ENCODE peak calls at places on chromosomes 1 and 21, in six cellular contexts. S is Calu3, I is fibroblast of the conjunctiva, U is H9, G is anterior cingulate cortex, V is ureter. H is an unnamed sample.

GRCh38 chr21:42939581-42940413 is 14.4 kb upstream of the ERVH48-1 start:
- DNase-seq in S (peak; percentile 39), I (peak; percentile 97), U (no peak), G (peak; percentile 66), V (peak; percentile 88), H (peak; percentile 4)

GRCh38 chr1:204493882-204494280 is 724 bp downstream of the PIK3C2B start:
- DNase-seq in S (peak; percentile 89), I (no peak), U (no peak), G (peak; percentile 66), V (peak; percentile 92), H (no peak)

GRCh38 chr1:15568387-15569073 is 16.3 kb downstream of the AGMAT start:
- DNase-seq in S (no peak), I (no peak), U (no peak), G (no peak), V (no peak), H (no peak)

GRCh38 chr1:58814251-58815068 is 30.6 kb upstream of the JUN start:
- DNase-seq in S (peak; percentile 83), I (no peak), U (peak; percentile 74), G (no peak), V (peak; percentile 79), H (peak; percentile 64)

GRCh38 chr1:54229281-54229891 is 29.4 kb downstream of the MRPL37 start:
- DNase-seq in S (peak; percentile 30), I (no peak), U (no peak), G (no peak), V (no peak), H (no peak)

GRCh38 chr21:25385912-25386474 is 221.3 kb downstream of the MRPL39 start:
- DNase-seq in S (peak; percentile 19), I (peak; percentile 73), U (peak; percentile 46), G (no peak), V (no peak), H (peak; percentile 49)

GRCh38 chr1:4964634-4965345 is 310.4 kb downstream of the AJAP1 start:
- DNase-seq in S (no peak), I (no peak), U (no peak), G (no peak), V (no peak), H (no peak)

GRCh38 chr1:87513270-87513669 is 184.6 kb downstream of the LMO4 start:
- DNase-seq in S (no peak), I (no peak), U (no peak), G (no peak), V (no peak), H (no peak)

GRCh38 chr1:2276803-2277580 is 48.9 kb downstream of the SKI start:
- DNase-seq in S (no peak), I (no peak), U (no peak), G (no peak), V (no peak), H (no peak)

GRCh38 chr1:224223819-224224714 is 41.0 kb downstream of the DEGS1 start:
- DNase-seq in S (no peak), I (peak; percentile 72), U (no peak), G (no peak), V (no peak), H (no peak)

GRCh38 chr1:12147116-12147753 is 19.6 kb upstream of the TNFRSF1B start:
- DNase-seq in S (no peak), I (no peak), U (no peak), G (no peak), V (no peak), H (no peak)

GRCh38 chr1:180424848-180425457 is 77.4 kb downstream of the ACBD6 start:
- DNase-seq in S (no peak), I (no peak), U (no peak), G (no peak), V (no peak), H (no peak)

GRCh38 chr1:230752407-230752806 is 5.2 kb downstream of the CAPN9 start:
- DNase-seq in S (no peak), I (no peak), U (peak; percentile 70), G (peak; percentile 86), V (peak; percentile 87), H (peak; percentile 54)

GRCh38 chr1:116139592-116140134 is 28.5 kb downstream of the MAB21L3 start:
- DNase-seq in S (no peak), I (no peak), U (no peak), G (no peak), V (no peak), H (no peak)

GRCh38 chr1:54743416-54743815 is 20.9 kb downstream of the PARS2 start:
- DNase-seq in S (no peak), I (no peak), U (no peak), G (no peak), V (no peak), H (no peak)

GRCh38 chr1:207022996-207023679 is 9.4 kb downstream of the C1orf116 start:
- DNase-seq in S (no peak), I (no peak), U (no peak), G (no peak), V (no peak), H (no peak)

GRCh38 chr1:151368745-151369610 is 3.5 kb downstream of the SELENBP1 start:
- DNase-seq in S (no peak), I (no peak), U (no peak), G (no peak), V (no peak), H (no peak)

GRCh38 chr1:107140703-107141490 is at the start of gene NTNG1:
- DNase-seq in S (peak; percentile 15), I (no peak), U (peak; percentile 45), G (no peak), V (no peak), H (peak; percentile 53)

GRCh38 chr1:41662061-41662655 is 177.7 kb upstream of the EDN2 start:
- DNase-seq in S (peak; percentile 64), I (no peak), U (peak; percentile 66), G (peak; percentile 50), V (peak; percentile 73), H (peak; percentile 53)

GRCh38 chr1:183783896-183784637 is 20.9 kb upstream of the RGL1 start:
- DNase-seq in S (peak; percentile 5), I (peak; percentile 77), U (no peak), G (peak; percentile 24), V (no peak), H (no peak)

GRCh38 chr1:34371829-34372532 is 195.3 kb downstream of the C1orf94 start:
- DNase-seq in S (no peak), I (no peak), U (no peak), G (no peak), V (no peak), H (no peak)